ENCODE peak calls at places on chromosomes 1 and 21, in six cellular contexts. One of them, this sample, is unnamed.

GRCh38 chr1:121538943-121539575 is 354.3 kb downstream of the SRGAP2C start:
- DNase-seq in uterus: no peak
- DNase-seq in glutamatergic neuron: no peak
- DNase-seq in activated T-cell treated with anti-CD3 and anti-CD28 coated beads for 1 hour: no peak
- DNase-seq in astrocyte of the cerebellum: no peak
- DNase-seq in GM20000: no peak
- DNase-seq in this sample: no peak

GRCh38 chr1:78437393-78437792 is 53.4 kb upstream of the PTGFR start:
- DNase-seq in uterus: no peak
- DNase-seq in glutamatergic neuron: no peak
- DNase-seq in activated T-cell treated with anti-CD3 and anti-CD28 coated beads for 1 hour: no peak
- DNase-seq in astrocyte of the cerebellum: no peak
- DNase-seq in GM20000: no peak
- DNase-seq in this sample: no peak

GRCh38 chr1:208868554-208868953 is 624.4 kb upstream of the PLXNA2 start:
- DNase-seq in uterus: no peak
- DNase-seq in glutamatergic neuron: no peak
- DNase-seq in activated T-cell treated with anti-CD3 and anti-CD28 coated beads for 1 hour: no peak
- DNase-seq in astrocyte of the cerebellum: no peak
- DNase-seq in GM20000: no peak
- DNase-seq in this sample: no peak

GRCh38 chr1:232456720-232457119 is 173.2 kb downstream of the SIPA1L2 start:
- DNase-seq in uterus: no peak
- DNase-seq in glutamatergic neuron: no peak
- DNase-seq in activated T-cell treated with anti-CD3 and anti-CD28 coated beads for 1 hour: no peak
- DNase-seq in astrocyte of the cerebellum: no peak
- DNase-seq in GM20000: no peak
- DNase-seq in this sample: no peak

GRCh38 chr1:66824771-66825170 is 23.7 kb upstream of the INSL5 start:
- DNase-seq in uterus: no peak
- DNase-seq in glutamatergic neuron: no peak
- DNase-seq in activated T-cell treated with anti-CD3 and anti-CD28 coated beads for 1 hour: no peak
- DNase-seq in astrocyte of the cerebellum: no peak
- DNase-seq in GM20000: no peak
- DNase-seq in this sample: no peak

GRCh38 chr1:244960904-244961303 is 96.6 kb upstream of the HNRNPU start:
- DNase-seq in uterus: no peak
- DNase-seq in glutamatergic neuron: no peak
- DNase-seq in activated T-cell treated with anti-CD3 and anti-CD28 coated beads for 1 hour: no peak
- DNase-seq in astrocyte of the cerebellum: no peak
- DNase-seq in GM20000: no peak
- DNase-seq in this sample: no peak

GRCh38 chr1:43337588-43337987 is at the start of gene MPL:
- DNase-seq in uterus: no peak
- DNase-seq in glutamatergic neuron: no peak
- DNase-seq in activated T-cell treated with anti-CD3 and anti-CD28 coated beads for 1 hour: no peak
- DNase-seq in astrocyte of the cerebellum: no peak
- DNase-seq in GM20000: no peak
- DNase-seq in this sample: no peak

GRCh38 chr1:56803561-56804156 is 15.5 kb downstream of the FYB2 start:
- DNase-seq in uterus: no peak
- DNase-seq in glutamatergic neuron: peak
- DNase-seq in activated T-cell treated with anti-CD3 and anti-CD28 coated beads for 1 hour: no peak
- DNase-seq in astrocyte of the cerebellum: no peak
- DNase-seq in GM20000: peak
- DNase-seq in this sample: no peak

GRCh38 chr1:169348356-169349036 is 19.1 kb downstream of the NME7 start:
- DNase-seq in uterus: no peak
- DNase-seq in glutamatergic neuron: no peak
- DNase-seq in activated T-cell treated with anti-CD3 and anti-CD28 coated beads for 1 hour: no peak
- DNase-seq in astrocyte of the cerebellum: peak
- DNase-seq in GM20000: peak
- DNase-seq in this sample: peak

GRCh38 chr1:76075877-76076276 is 1.3 kb downstream of the ST6GALNAC3 start:
- DNase-seq in uterus: no peak
- DNase-seq in glutamatergic neuron: no peak
- DNase-seq in activated T-cell treated with anti-CD3 and anti-CD28 coated beads for 1 hour: no peak
- DNase-seq in astrocyte of the cerebellum: no peak
- DNase-seq in GM20000: no peak
- DNase-seq in this sample: no peak

GRCh38 chr1:220325306-220325995 is 53.2 kb upstream of the RAB3GAP2 start:
- DNase-seq in uterus: no peak
- DNase-seq in glutamatergic neuron: no peak
- DNase-seq in activated T-cell treated with anti-CD3 and anti-CD28 coated beads for 1 hour: no peak
- DNase-seq in astrocyte of the cerebellum: no peak
- DNase-seq in GM20000: no peak
- DNase-seq in this sample: no peak

GRCh38 chr1:221350091-221350490 is 391.8 kb downstream of the DUSP10 start:
- DNase-seq in uterus: no peak
- DNase-seq in glutamatergic neuron: no peak
- DNase-seq in activated T-cell treated with anti-CD3 and anti-CD28 coated beads for 1 hour: no peak
- DNase-seq in astrocyte of the cerebellum: no peak
- DNase-seq in GM20000: no peak
- DNase-seq in this sample: no peak

GRCh38 chr1:150085406-150085805 is 17.8 kb downstream of the VPS45 start:
- DNase-seq in uterus: no peak
- DNase-seq in glutamatergic neuron: no peak
- DNase-seq in activated T-cell treated with anti-CD3 and anti-CD28 coated beads for 1 hour: no peak
- DNase-seq in astrocyte of the cerebellum: no peak
- DNase-seq in GM20000: no peak
- DNase-seq in this sample: no peak

GRCh38 chr1:243846761-243847160 is 3.3 kb downstream of the AKT3 start:
- DNase-seq in uterus: no peak
- DNase-seq in glutamatergic neuron: no peak
- DNase-seq in activated T-cell treated with anti-CD3 and anti-CD28 coated beads for 1 hour: no peak
- DNase-seq in astrocyte of the cerebellum: no peak
- DNase-seq in GM20000: no peak
- DNase-seq in this sample: no peak

GRCh38 chr1:184788970-184789369 is 34.3 kb upstream of the EDEM3 start:
- DNase-seq in uterus: no peak
- DNase-seq in glutamatergic neuron: no peak
- DNase-seq in activated T-cell treated with anti-CD3 and anti-CD28 coated beads for 1 hour: no peak
- DNase-seq in astrocyte of the cerebellum: no peak
- DNase-seq in GM20000: no peak
- DNase-seq in this sample: no peak

GRCh38 chr1:165842363-165843129 is 15.1 kb downstream of the UCK2 start:
- DNase-seq in uterus: no peak
- DNase-seq in glutamatergic neuron: no peak
- DNase-seq in activated T-cell treated with anti-CD3 and anti-CD28 coated beads for 1 hour: no peak
- DNase-seq in astrocyte of the cerebellum: no peak
- DNase-seq in GM20000: peak
- DNase-seq in this sample: peak

GRCh38 chr1:87212431-87213125 is 116.1 kb upstream of the LMO4 start:
- DNase-seq in uterus: no peak
- DNase-seq in glutamatergic neuron: no peak
- DNase-seq in activated T-cell treated with anti-CD3 and anti-CD28 coated beads for 1 hour: no peak
- DNase-seq in astrocyte of the cerebellum: no peak
- DNase-seq in GM20000: no peak
- DNase-seq in this sample: no peak

GRCh38 chr1:203520315-203520714 is 26.4 kb downstream of the OPTC start:
- DNase-seq in uterus: peak
- DNase-seq in glutamatergic neuron: no peak
- DNase-seq in activated T-cell treated with anti-CD3 and anti-CD28 coated beads for 1 hour: no peak
- DNase-seq in astrocyte of the cerebellum: peak
- DNase-seq in GM20000: no peak
- DNase-seq in this sample: no peak

GRCh38 chr1:7561331-7561921 is 209.7 kb upstream of the VAMP3 start:
- DNase-seq in uterus: no peak
- DNase-seq in glutamatergic neuron: peak
- DNase-seq in activated T-cell treated with anti-CD3 and anti-CD28 coated beads for 1 hour: no peak
- DNase-seq in astrocyte of the cerebellum: no peak
- DNase-seq in GM20000: no peak
- DNase-seq in this sample: no peak

GRCh38 chr1:26786437-26787380 is 1.0 kb upstream of the PIGV start:
- DNase-seq in uterus: peak
- DNase-seq in glutamatergic neuron: peak
- DNase-seq in activated T-cell treated with anti-CD3 and anti-CD28 coated beads for 1 hour: no peak
- DNase-seq in astrocyte of the cerebellum: peak
- DNase-seq in GM20000: peak
- DNase-seq in this sample: peak

GRCh38 chr1:30437059-30437576 is 286.3 kb downstream of the MATN1 start:
- DNase-seq in uterus: peak
- DNase-seq in glutamatergic neuron: no peak
- DNase-seq in activated T-cell treated with anti-CD3 and anti-CD28 coated beads for 1 hour: no peak
- DNase-seq in astrocyte of the cerebellum: no peak
- DNase-seq in GM20000: no peak
- DNase-seq in this sample: no peak

GRCh38 chr1:77776007-77776725 is 3.3 kb upstream of the MIGA1 start:
- DNase-seq in uterus: no peak
- DNase-seq in glutamatergic neuron: no peak
- DNase-seq in activated T-cell treated with anti-CD3 and anti-CD28 coated beads for 1 hour: no peak
- DNase-seq in astrocyte of the cerebellum: no peak
- DNase-seq in GM20000: no peak
- DNase-seq in this sample: no peak

GRCh38 chr1:28340221-28340974 is 11.6 kb downstream of the MED18 start:
- DNase-seq in uterus: no peak
- DNase-seq in glutamatergic neuron: no peak
- DNase-seq in activated T-cell treated with anti-CD3 and anti-CD28 coated beads for 1 hour: no peak
- DNase-seq in astrocyte of the cerebellum: no peak
- DNase-seq in GM20000: no peak
- DNase-seq in this sample: no peak

GRCh38 chr21:36424592-36424991 is 39.4 kb downstream of the CHAF1B start:
- DNase-seq in uterus: no peak
- DNase-seq in glutamatergic neuron: no peak
- DNase-seq in activated T-cell treated with anti-CD3 and anti-CD28 coated beads for 1 hour: no peak
- DNase-seq in astrocyte of the cerebellum: no peak
- DNase-seq in GM20000: no peak
- DNase-seq in this sample: no peak

GRCh38 chr1:53061859-53062714 is at the start of gene PODN:
- DNase-seq in uterus: peak
- DNase-seq in glutamatergic neuron: peak
- DNase-seq in activated T-cell treated with anti-CD3 and anti-CD28 coated beads for 1 hour: no peak
- DNase-seq in astrocyte of the cerebellum: no peak
- DNase-seq in GM20000: peak
- DNase-seq in this sample: no peak

GRCh38 chr1:8010080-8010664 is 15.9 kb downstream of the ERRFI1 start:
- DNase-seq in uterus: no peak
- DNase-seq in glutamatergic neuron: no peak
- DNase-seq in activated T-cell treated with anti-CD3 and anti-CD28 coated beads for 1 hour: no peak
- DNase-seq in astrocyte of the cerebellum: no peak
- DNase-seq in GM20000: no peak
- DNase-seq in this sample: peak

GRCh38 chr1:83961571-83962295 is 37.2 kb downstream of the TTLL7 start:
- DNase-seq in uterus: no peak
- DNase-seq in glutamatergic neuron: no peak
- DNase-seq in activated T-cell treated with anti-CD3 and anti-CD28 coated beads for 1 hour: no peak
- DNase-seq in astrocyte of the cerebellum: no peak
- DNase-seq in GM20000: no peak
- DNase-seq in this sample: no peak

GRCh38 chr1:247538561-247538960 is 2.3 kb upstream of the OR2C3 start:
- DNase-seq in uterus: no peak
- DNase-seq in glutamatergic neuron: no peak
- DNase-seq in activated T-cell treated with anti-CD3 and anti-CD28 coated beads for 1 hour: no peak
- DNase-seq in astrocyte of the cerebellum: no peak
- DNase-seq in GM20000: no peak
- DNase-seq in this sample: no peak

GRCh38 chr1:225700889-225701465 is 48.1 kb upstream of the ENAH start:
- DNase-seq in uterus: no peak
- DNase-seq in glutamatergic neuron: no peak
- DNase-seq in activated T-cell treated with anti-CD3 and anti-CD28 coated beads for 1 hour: no peak
- DNase-seq in astrocyte of the cerebellum: peak
- DNase-seq in GM20000: no peak
- DNase-seq in this sample: no peak

GRCh38 chr1:40781614-40781971 is 2.0 kb upstream of the KCNQ4 start:
- DNase-seq in uterus: no peak
- DNase-seq in glutamatergic neuron: no peak
- DNase-seq in activated T-cell treated with anti-CD3 and anti-CD28 coated beads for 1 hour: no peak
- DNase-seq in astrocyte of the cerebellum: no peak
- DNase-seq in GM20000: no peak
- DNase-seq in this sample: no peak

GRCh38 chr1:4654764-4655673 is 610 bp downstream of the AJAP1 start:
- DNase-seq in uterus: no peak
- DNase-seq in glutamatergic neuron: peak
- DNase-seq in activated T-cell treated with anti-CD3 and anti-CD28 coated beads for 1 hour: no peak
- DNase-seq in astrocyte of the cerebellum: no peak
- DNase-seq in GM20000: peak
- DNase-seq in this sample: no peak

GRCh38 chr1:78408830-78409229 is 81.9 kb upstream of the PTGFR start:
- DNase-seq in uterus: peak
- DNase-seq in glutamatergic neuron: no peak
- DNase-seq in activated T-cell treated with anti-CD3 and anti-CD28 coated beads for 1 hour: no peak
- DNase-seq in astrocyte of the cerebellum: no peak
- DNase-seq in GM20000: no peak
- DNase-seq in this sample: no peak

GRCh38 chr21:45532826-45533730 is 9.2 kb downstream of the SLC19A1 start:
- DNase-seq in uterus: no peak
- DNase-seq in glutamatergic neuron: peak
- DNase-seq in activated T-cell treated with anti-CD3 and anti-CD28 coated beads for 1 hour: no peak
- DNase-seq in astrocyte of the cerebellum: no peak
- DNase-seq in GM20000: no peak
- DNase-seq in this sample: no peak

GRCh38 chr1:37177230-37177864 is 143.0 kb upstream of the GRIK3 start:
- DNase-seq in uterus: no peak
- DNase-seq in glutamatergic neuron: peak
- DNase-seq in activated T-cell treated with anti-CD3 and anti-CD28 coated beads for 1 hour: no peak
- DNase-seq in astrocyte of the cerebellum: no peak
- DNase-seq in GM20000: peak
- DNase-seq in this sample: no peak

GRCh38 chr1:212797681-212798080 is 6.0 kb downstream of the TATDN3 start:
- DNase-seq in uterus: no peak
- DNase-seq in glutamatergic neuron: no peak
- DNase-seq in activated T-cell treated with anti-CD3 and anti-CD28 coated beads for 1 hour: no peak
- DNase-seq in astrocyte of the cerebellum: no peak
- DNase-seq in GM20000: no peak
- DNase-seq in this sample: no peak

This sample was measured in heart right ventricle.